ENCODE peak calls at places on chromosomes 2 and 18, in five cellular contexts. I is GM23338, B is A549, L is GM12878, K is HepG2. M is an unnamed sample.

GRCh38 chr2:124913873-124914272 is 888.8 kb downstream of the CNTNAP5 start:
- DNase-seq in L (no peak), K (no peak), I (no peak), B (no peak), M (no peak)

GRCh38 chr18:79609021-79609461 is 70.6 kb upstream of the CTDP1 start:
- DNase-seq in K (no peak), B (no peak), I (no peak), L (no peak), M (no peak)

GRCh38 chr2:46818141-46818552 is 97.5 kb downstream of the MCFD2 start:
- DNase-seq in L (no peak), I (no peak), B (no peak), K (no peak), M (no peak)

GRCh38 chr2:241156997-241157441 is 6.8 kb downstream of the PPP1R7 start:
- DNase-seq in B (no peak), I (no peak), K (no peak), L (no peak), M (no peak)

GRCh38 chr2:127859712-127860085 is 1.7 kb upstream of the POLR2D start:
- DNase-seq in I (peak), L (no peak), B (no peak), K (peak), M (peak)

GRCh38 chr2:36695746-36696415 is 626 bp upstream of the VIT start:
- DNase-seq in I (peak), K (no peak), L (no peak), B (no peak), M (no peak)

GRCh38 chr18:39909706-39910105 is 2045.3 kb upstream of the PIK3C3 start:
- DNase-seq in K (no peak), B (no peak), I (no peak), L (no peak), M (no peak)

GRCh38 chr2:113171359-113172075 is 2.3 kb upstream of the PSD4 start:
- DNase-seq in I (no peak), L (no peak), B (no peak), K (no peak), M (no peak)

GRCh38 chr2:85216927-85217326 is 83.7 kb downstream of the TCF7L1 start:
- DNase-seq in K (no peak), I (no peak), B (no peak), L (peak), M (no peak)

GRCh38 chr2:179528576-179529069 is 264.0 kb upstream of the SESTD1 start:
- DNase-seq in K (peak), L (no peak), B (no peak), I (no peak), M (no peak)

GRCh38 chr2:136384541-136385303 is 266.8 kb upstream of the CXCR4 start:
- DNase-seq in L (no peak), K (peak), I (peak), B (peak), M (peak)

GRCh38 chr2:225668606-225669266 is 269.2 kb downstream of the NYAP2 start:
- DNase-seq in B (peak), I (peak), K (peak), L (peak), M (peak)

GRCh38 chr2:103161456-103162289 is 399.8 kb downstream of the TMEM182 start:
- DNase-seq in L (no peak), I (peak), K (peak), B (peak), M (peak)

GRCh38 chr2:219475697-219476604 is 22.7 kb upstream of the GMPPA start:
- DNase-seq in I (peak), K (peak), B (peak), L (no peak), M (peak)

GRCh38 chr2:86482034-86482433 is 40.9 kb downstream of the KDM3A start:
- DNase-seq in B (no peak), K (no peak), L (no peak), I (no peak), M (no peak)

GRCh38 chr18:68314403-68314802 is 400.5 kb downstream of the TMX3 start:
- DNase-seq in K (no peak), B (no peak), I (no peak), L (no peak), M (no peak)

GRCh38 chr2:132670961-132671781 is 1.2 kb upstream of the LYPD1 start:
- DNase-seq in K (no peak), L (no peak), I (peak), B (peak), M (no peak)

GRCh38 chr2:152402780-152403388 is 67.9 kb downstream of the FMNL2 start:
- DNase-seq in I (no peak), B (no peak), K (no peak), L (no peak), M (no peak)

GRCh38 chr18:28905509-28905908 is 728.6 kb upstream of the CDH2 start:
- DNase-seq in I (no peak), B (no peak), K (no peak), L (no peak), M (no peak)

GRCh38 chr2:189177441-189177840 is 2.1 kb downstream of the COL5A2 start:
- DNase-seq in I (no peak), L (no peak), B (no peak), K (no peak), M (no peak)

GRCh38 chr2:241272722-241273551 is 42.5 kb downstream of the HDLBP start:
- DNase-seq in K (no peak), I (peak), L (no peak), B (no peak), M (peak)

GRCh38 chr2:201448701-201449100 is 2.6 kb downstream of the TRAK2 start:
- DNase-seq in K (no peak), B (no peak), L (no peak), I (no peak), M (no peak)

GRCh38 chr2:99571609-99572344 is 82.0 kb upstream of the REV1 start:
- DNase-seq in B (no peak), L (no peak), K (no peak), I (no peak), M (no peak)

GRCh38 chr2:95166065-95166763 is 605 bp downstream of the ZNF2 start:
- DNase-seq in I (peak), K (peak), B (no peak), L (no peak), M (no peak)

GRCh38 chr2:224925822-224926124 is 116.5 kb downstream of the DOCK10 start:
- DNase-seq in K (no peak), I (no peak), L (no peak), B (no peak), M (no peak)

GRCh38 chr2:160253440-160254296 is 53.6 kb upstream of the ITGB6 start:
- DNase-seq in I (no peak), L (no peak), K (no peak), B (peak), M (no peak)

GRCh38 chr18:31424383-31424988 is 23.1 kb upstream of the DSG3 start:
- DNase-seq in B (peak), L (no peak), K (peak), I (peak), M (peak)

GRCh38 chr2:1649103-1649870 is 95.0 kb downstream of the PXDN start:
- DNase-seq in L (no peak), B (no peak), K (no peak), I (no peak), M (no peak)
- TF ChIP-seq JUNB in L (no peak), B (no peak), K (no peak), I (no peak), M (no peak)

DNA sequence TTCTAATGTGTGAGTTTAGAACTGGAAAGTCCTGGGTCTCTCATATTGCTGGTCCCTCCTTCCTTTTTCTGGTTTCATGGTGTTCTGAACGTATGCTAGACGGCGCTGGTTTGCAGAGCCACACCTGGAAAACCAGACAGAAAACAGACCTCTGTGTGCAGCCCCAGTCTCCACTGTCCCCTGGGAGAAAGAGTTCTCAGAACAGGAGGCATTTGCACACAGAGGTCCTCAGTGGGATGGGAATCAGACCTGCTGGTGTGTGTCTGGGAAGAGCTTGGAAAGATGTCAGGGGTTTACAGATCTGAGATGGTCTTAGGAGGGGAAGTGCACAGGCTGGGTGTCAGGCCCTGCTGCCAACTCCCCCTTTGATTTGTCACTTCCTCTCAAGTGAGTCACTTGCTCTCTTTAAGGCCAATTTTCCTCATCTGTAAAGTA is 14.9 kb upstream of the MBP start:
- DNase-seq in B (no peak), I (no peak), L (no peak), K (no peak), M (no peak)
- TF ChIP-seq JUNB in B (no peak), I (no peak), L (no peak), K (no peak), M (no peak)

GRCh38 chr2:48824116-48824515 is 68.6 kb upstream of the LHCGR start:
- DNase-seq in I (peak), B (no peak), K (no peak), L (no peak), M (no peak)

GRCh38 chr2:48829569-48829968 is 74.0 kb upstream of the LHCGR start:
- DNase-seq in L (no peak), I (no peak), B (no peak), K (no peak), M (no peak)

GRCh38 chr2:48826986-48827385 is 71.5 kb upstream of the LHCGR start:
- DNase-seq in K (no peak), L (no peak), B (no peak), I (peak), M (no peak)

GRCh38 chr2:48829036-48829435 is 73.5 kb upstream of the LHCGR start:
- DNase-seq in K (no peak), L (no peak), B (no peak), I (no peak), M (no peak)
- TF ChIP-seq JUNB in K (no peak), L (no peak), B (no peak), I (no peak), M (no peak)

GRCh38 chr2:30404354-30405265 is 42.4 kb upstream of the LCLAT1 start:
- DNase-seq in K (no peak), B (no peak), L (no peak), I (peak), M (no peak)
- TF ChIP-seq JUNB in K (no peak), B (no peak), L (no peak), I (no peak), M (no peak)

GRCh38 chr18:3619222-3619621 is 169.2 kb downstream of the TGIF1 start:
- DNase-seq in I (no peak), K (no peak), L (no peak), B (no peak), M (no peak)

GRCh38 chr18:3612315-3612714 is 162.3 kb downstream of the TGIF1 start:
- DNase-seq in L (no peak), I (no peak), B (no peak), K (no peak), M (no peak)

GRCh38 chr18:3616744-3617143 is 166.8 kb downstream of the TGIF1 start:
- DNase-seq in K (no peak), B (no peak), L (no peak), I (no peak), M (no peak)

GRCh38 chr18:3616142-3616541 is 166.2 kb downstream of the TGIF1 start:
- DNase-seq in K (no peak), I (no peak), B (no peak), L (no peak), M (peak)

GRCh38 chr18:3615374-3615773 is 165.4 kb downstream of the TGIF1 start:
- DNase-seq in I (no peak), K (no peak), L (no peak), B (no peak), M (peak)
- TF ChIP-seq JUNB in I (no peak), K (no peak), L (no peak), B (no peak), M (no peak)

GRCh38 chr2:3522851-3523481 is 3.6 kb upstream of the ADI1 start:
- DNase-seq in L (no peak), I (no peak), K (peak), B (no peak), M (no peak)
- TF ChIP-seq JUNB in L (no peak), I (no peak), K (no peak), B (no peak), M (no peak)